ENCODE peak calls at places on chromosomes 13 and 19, in five cellular contexts. C, I, U, Q and P are unnamed samples.

GRCh38 chr13:40149611-40150283 is 494.3 kb downstream of the COG6 start:
- DNase-seq in U (no peak), Q (no peak), C (no peak), I (no peak), P (no peak)

GRCh38 chr13:66984241-66984640 is 245.9 kb downstream of the PCDH9 start:
- DNase-seq in I (no peak), C (no peak), U (no peak), Q (no peak), P (no peak)

GRCh38 chr19:42114412-42114811 is 17.8 kb downstream of the POU2F2 start:
- DNase-seq in U (no peak), Q (no peak), I (peak; percentile 50), C (no peak), P (no peak)

GRCh38 chr19:28066988-28067387 is 1146.0 kb downstream of the UQCRFS1 start:
- DNase-seq in I (no peak), C (no peak), Q (no peak), U (no peak), P (no peak)

GRCh38 chr19:41442473-41443360 is at the start of gene ERICH4:
- DNase-seq in Q (no peak), C (no peak), I (no peak), U (no peak), P (no peak)

GRCh38 chr13:52651880-52652169 is 811 bp upstream of the SUGT1 start:
- DNase-seq in U (no peak), Q (no peak), C (no peak), I (no peak), P (no peak)

GRCh38 chr19:17264641-17264979 is at the start of gene USHBP1:
- DNase-seq in U (no peak), I (no peak), Q (no peak), C (peak; percentile 30), P (peak; percentile 75)

GRCh38 chr13:111117289-111117688 is 2.2 kb downstream of the ARHGEF7 start:
- DNase-seq in U (no peak), I (no peak), Q (no peak), C (no peak), P (no peak)

GRCh38 chr13:92461402-92461801 is 765.2 kb upstream of the GPC6 start:
- DNase-seq in U (no peak), I (no peak), C (no peak), Q (no peak), P (no peak)

GRCh38 chr19:4191044-4191443 is 8.6 kb downstream of the ANKRD24 start:
- DNase-seq in I (no peak), U (no peak), C (no peak), Q (no peak), P (no peak)

GRCh38 chr19:13150919-13151604 is 851 bp downstream of the IER2 start:
- DNase-seq in I (no peak), U (no peak), Q (no peak), C (no peak), P (no peak)
- TF ChIP-seq SRF in I (no peak), U (no peak), Q (no peak), C (no peak), P (no peak)

GRCh38 chr13:43744630-43745029 is 42.1 kb downstream of the ENOX1 start:
- DNase-seq in U (no peak), I (no peak), C (no peak), Q (no peak), P (no peak)
- TF ChIP-seq SRF in U (no peak), I (no peak), C (no peak), Q (no peak), P (no peak)

GRCh38 chr19:14375055-14375581 is 6.1 kb upstream of the ADGRE5 start:
- DNase-seq in U (no peak), C (no peak), Q (no peak), I (no peak), P (no peak)
- TF ChIP-seq SRF in U (no peak), C (no peak), Q (no peak), I (no peak), P (no peak)

GRCh38 chr19:996051-996838 is 4.0 kb upstream of the GRIN3B start:
- DNase-seq in U (peak; percentile 80), I (no peak), C (no peak), Q (no peak), P (no peak)
- TF ChIP-seq SRF in U (no peak), I (no peak), C (no peak), Q (no peak), P (no peak)

DNA sequence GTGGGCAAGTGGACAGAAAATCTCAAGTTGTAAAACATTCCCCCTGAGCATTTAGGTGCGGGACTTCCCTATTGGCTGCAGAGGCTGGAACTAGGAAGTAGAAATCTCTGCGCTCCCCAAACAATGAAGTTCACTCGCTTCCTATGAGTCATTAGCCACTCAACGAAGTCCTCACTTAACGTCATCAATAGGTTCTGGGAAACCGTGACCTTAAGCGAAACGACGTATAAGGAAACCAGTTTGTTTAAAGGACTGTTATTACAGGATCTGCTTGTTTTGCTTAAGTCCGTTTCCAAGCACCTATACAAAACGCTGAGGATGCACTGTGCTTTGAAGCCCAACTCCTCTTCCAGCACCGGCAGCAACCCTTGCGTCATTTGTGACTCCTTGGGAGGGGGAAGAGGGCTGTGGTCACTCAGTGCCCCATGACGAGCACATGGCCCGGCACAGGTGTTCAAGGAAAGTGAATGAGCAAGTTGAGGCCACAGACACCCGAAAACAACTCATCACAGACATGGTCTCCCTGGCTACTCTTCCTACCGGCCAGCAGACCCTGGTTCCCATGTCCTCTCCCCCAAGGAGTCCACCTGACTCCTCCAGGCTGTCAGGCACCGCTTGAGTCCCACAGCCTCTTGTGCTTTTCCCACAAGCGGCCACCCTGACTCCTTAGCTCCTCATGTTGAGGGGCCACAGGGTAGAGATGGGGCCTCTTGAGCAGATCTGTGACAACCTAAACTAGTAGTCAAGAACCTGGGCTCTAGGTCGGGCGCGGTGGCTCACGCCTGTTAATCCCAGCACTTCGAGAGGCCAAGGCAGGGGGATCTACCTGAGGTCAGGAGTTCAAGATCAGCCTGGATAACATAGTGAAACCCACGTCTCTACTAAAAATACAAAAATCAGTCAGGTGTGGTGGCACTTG is 4.8 kb downstream of the RPS16 start:
- DNase-seq in Q (peak; percentile 97), I (no peak), C (peak; percentile 71), U (peak; percentile 81), P (no peak)
- TF ChIP-seq SRF in Q (peak; percentile 74), I (no peak), C (no peak), U (no peak), P (no peak)

DNA sequence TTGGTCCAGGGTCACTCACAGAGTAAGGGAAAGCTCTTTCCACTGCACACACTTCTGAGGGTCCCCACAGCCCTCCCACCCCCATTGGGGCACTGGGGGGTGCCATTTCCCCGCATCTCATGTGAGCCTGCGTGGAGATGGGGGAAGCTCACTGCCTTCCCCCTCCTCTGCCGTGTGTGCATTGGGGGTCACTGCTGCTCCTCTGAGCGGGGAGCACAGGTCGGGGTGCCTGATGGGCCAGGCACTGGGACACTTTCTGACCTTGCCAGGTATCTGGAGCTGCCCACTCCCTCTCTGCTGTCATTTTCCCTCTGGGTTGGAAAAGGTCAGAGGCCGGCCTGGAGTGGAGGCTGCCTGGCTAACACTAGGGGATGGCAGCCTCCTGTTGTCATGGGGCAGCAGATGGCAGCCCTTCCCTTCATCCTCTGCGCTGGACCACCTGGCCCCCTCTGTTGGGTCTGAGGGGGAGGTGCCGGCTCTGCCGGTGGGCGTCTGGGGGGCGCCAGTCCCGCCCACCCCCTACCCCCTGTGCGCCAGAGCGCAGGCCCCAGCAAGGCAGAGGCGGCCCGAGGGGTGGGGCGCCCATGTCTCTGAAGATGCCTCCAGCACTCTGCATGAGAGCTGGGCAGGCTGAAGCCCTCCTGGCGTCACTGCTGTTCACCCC is 9.1 kb downstream of the SSBP4 start:
- DNase-seq in I (no peak), U (no peak), Q (no peak), C (no peak), P (no peak)
- TF ChIP-seq SRF in I (no peak), U (no peak), Q (no peak), C (no peak), P (no peak)

GRCh38 chr13:97395437-97396136 is 38.4 kb upstream of the RAP2A start:
- DNase-seq in U (no peak), Q (no peak), I (no peak), C (no peak), P (no peak)
- TF ChIP-seq SRF in U (no peak), Q (no peak), I (no peak), C (no peak), P (no peak)

GRCh38 chr19:8654591-8655339 is 24.3 kb downstream of the NFILZ start:
- DNase-seq in U (peak; percentile 70), Q (peak; percentile 48), I (no peak), C (no peak), P (peak; percentile 87)
- TF ChIP-seq SRF in U (no peak), Q (no peak), I (no peak), C (no peak), P (no peak)

DNA sequence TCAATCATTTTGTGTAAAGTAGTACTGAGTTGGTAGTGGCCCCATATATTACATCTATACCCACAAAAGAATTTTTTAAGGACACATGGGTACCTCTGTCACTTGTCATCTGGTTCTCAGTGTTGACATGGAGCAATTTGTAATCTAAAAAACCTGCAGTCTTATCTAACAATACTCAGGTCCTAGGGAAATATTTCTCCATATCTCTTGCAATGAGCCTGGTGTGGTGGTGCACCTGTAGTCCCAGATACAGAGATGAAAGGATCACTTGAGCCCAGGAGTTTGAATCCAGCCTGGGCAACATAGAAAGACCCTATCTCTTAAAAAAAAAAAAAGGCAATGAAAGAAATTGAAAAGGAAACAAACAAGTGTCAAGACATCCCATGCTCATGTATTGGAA is 70.7 kb upstream of the ZNF30 start:
- DNase-seq in I (no peak), U (no peak), Q (no peak), C (no peak), P (no peak)
- TF ChIP-seq SRF in I (no peak), U (no peak), Q (no peak), C (no peak), P (no peak)

GRCh38 chr13:25987987-25988386 is 63.8 kb downstream of the SHISA2 start:
- DNase-seq in Q (no peak), C (no peak), U (no peak), I (no peak), P (no peak)

GRCh38 chr13:25990801-25991200 is 61.0 kb downstream of the SHISA2 start:
- DNase-seq in Q (no peak), U (no peak), I (no peak), C (no peak), P (peak; percentile 23)

GRCh38 chr13:25982908-25983307 is 68.9 kb downstream of the SHISA2 start:
- DNase-seq in U (no peak), Q (no peak), C (no peak), I (no peak), P (no peak)

GRCh38 chr13:25992076-25992475 is 59.7 kb downstream of the SHISA2 start:
- DNase-seq in U (no peak), Q (no peak), I (no peak), C (no peak), P (no peak)

GRCh38 chr13:25988655-25989054 is 63.2 kb downstream of the SHISA2 start:
- DNase-seq in U (no peak), Q (no peak), C (no peak), I (no peak), P (no peak)
- TF ChIP-seq SRF in U (no peak), Q (no peak), C (no peak), I (no peak), P (no peak)